ENCODE peak calls at places on chromosomes 12 and 14, in four cellular contexts. B is CD8-positive, alpha-beta T cell; A is brain microvascular endothelial cell; K is PC-3. M is an unnamed sample.

GRCh38 chr14:34227834-34228662 is 234.0 kb downstream of the SPTSSA start:
- DNase-seq in K (peak; percentile 81), A (peak; percentile 56), B (peak; percentile 28), M (peak; percentile 45)

GRCh38 chr14:104294983-104295680 is 156.7 kb downstream of the KIF26A start:
- DNase-seq in K (no peak), A (no peak), B (no peak), M (no peak)

GRCh38 chr12:122988612-122989442 is 8.3 kb downstream of the ARL6IP4 start:
- DNase-seq in A (no peak), K (no peak), B (no peak), M (no peak)

GRCh38 chr12:8996682-8997405 is 7.5 kb downstream of the KLRG1 start:
- DNase-seq in K (no peak), B (peak; percentile 8), A (peak; percentile 46), M (no peak)

GRCh38 chr12:32302218-32302826 is 97.0 kb upstream of the FGD4 start:
- DNase-seq in B (no peak), K (peak; percentile 58), A (no peak), M (no peak)

GRCh38 chr12:109131522-109132050 is 15.2 kb downstream of the ACACB start:
- DNase-seq in A (no peak), K (no peak), B (no peak), M (no peak)

GRCh38 chr12:89469361-89469760 is 55.2 kb downstream of the GALNT4 start:
- DNase-seq in K (peak; percentile 70), A (peak; percentile 66), B (peak; percentile 7), M (no peak)

GRCh38 chr12:45259732-45260480 is 44.0 kb downstream of the ANO6 start:
- DNase-seq in K (peak; percentile 25), A (peak; percentile 21), B (no peak), M (no peak)

GRCh38 chr14:29717906-29718305 is 209.7 kb downstream of the PRKD1 start:
- DNase-seq in A (no peak), B (no peak), K (no peak), M (no peak)

GRCh38 chr14:104931771-104932675 is 7.3 kb downstream of the PLD4 start:
- DNase-seq in A (no peak), B (no peak), K (no peak), M (no peak)

GRCh38 chr14:36441283-36441682 is 78.7 kb downstream of the NKX2-1 start:
- DNase-seq in K (no peak), B (no peak), A (no peak), M (no peak)

GRCh38 chr14:60101801-60102200 is 10.1 kb downstream of the PCNX4 start:
- DNase-seq in B (no peak), A (no peak), K (no peak), M (no peak)

GRCh38 chr12:13173537-13173936 is 23.0 kb upstream of the EMP1 start:
- DNase-seq in A (peak; percentile 93), B (no peak), K (peak; percentile 75), M (no peak)

GRCh38 chr12:92593734-92594402 is 108.9 kb upstream of the PLEKHG7 start:
- DNase-seq in B (peak; percentile 66), K (peak; percentile 93), A (peak; percentile 98), M (peak; percentile 82)

GRCh38 chr12:56877195-56878009 is 56.8 kb downstream of the SDR9C7 start:
- DNase-seq in K (no peak), B (no peak), A (no peak), M (no peak)

GRCh38 chr12:30902606-30903005 is 23.9 kb upstream of the TSPAN11 start:
- DNase-seq in B (no peak), A (no peak), K (no peak), M (no peak)

GRCh38 chr12:45338272-45338671 is 122.4 kb downstream of the ANO6 start:
- DNase-seq in A (no peak), B (no peak), K (no peak), M (no peak)

GRCh38 chr12:12333407-12333831 is 16.6 kb downstream of the MANSC1 start:
- DNase-seq in A (peak; percentile 35), B (no peak), K (peak; percentile 85), M (no peak)

GRCh38 chr12:49809369-49810158 is 18.6 kb downstream of the NCKAP5L start:
- DNase-seq in A (no peak), B (no peak), K (no peak), M (no peak)

GRCh38 chr14:104290058-104290667 is 151.8 kb downstream of the KIF26A start:
- DNase-seq in K (no peak), B (no peak), A (no peak), M (no peak)

GRCh38 chr12:116924558-116925453 is 14.1 kb downstream of the FBXW8 start:
- DNase-seq in A (peak; percentile 84), K (peak; percentile 97), B (peak; percentile 28), M (peak; percentile 41)

GRCh38 chr14:70162353-70162752 is 26.4 kb downstream of the SLC8A3 start:
- DNase-seq in B (no peak), K (no peak), A (no peak), M (no peak)

GRCh38 chr12:70507442-70507841 is 129.8 kb downstream of the PTPRB start:
- DNase-seq in B (no peak), A (peak; percentile 45), K (no peak), M (no peak)
- H3K27ac ChIP-seq in B (no peak overlapping the region), A (peak overlapping the region; percentile 36), K (no peak overlapping the region), M (no peak overlapping the region)

GRCh38 chr14:101072945-101073597 is 169.5 kb upstream of the RTL1 start:
- DNase-seq in K (peak; percentile 99), B (no peak), A (peak; percentile 98), M (no peak)
- H3K27me3 ChIP-seq in K (no peaks in the 10 kb centered on the region), B (peaks cover 7% of the 10 kb centered on the region), A (no peaks in the 10 kb centered on the region), M (peaks cover 36% of the 10 kb centered on the region)

DNA sequence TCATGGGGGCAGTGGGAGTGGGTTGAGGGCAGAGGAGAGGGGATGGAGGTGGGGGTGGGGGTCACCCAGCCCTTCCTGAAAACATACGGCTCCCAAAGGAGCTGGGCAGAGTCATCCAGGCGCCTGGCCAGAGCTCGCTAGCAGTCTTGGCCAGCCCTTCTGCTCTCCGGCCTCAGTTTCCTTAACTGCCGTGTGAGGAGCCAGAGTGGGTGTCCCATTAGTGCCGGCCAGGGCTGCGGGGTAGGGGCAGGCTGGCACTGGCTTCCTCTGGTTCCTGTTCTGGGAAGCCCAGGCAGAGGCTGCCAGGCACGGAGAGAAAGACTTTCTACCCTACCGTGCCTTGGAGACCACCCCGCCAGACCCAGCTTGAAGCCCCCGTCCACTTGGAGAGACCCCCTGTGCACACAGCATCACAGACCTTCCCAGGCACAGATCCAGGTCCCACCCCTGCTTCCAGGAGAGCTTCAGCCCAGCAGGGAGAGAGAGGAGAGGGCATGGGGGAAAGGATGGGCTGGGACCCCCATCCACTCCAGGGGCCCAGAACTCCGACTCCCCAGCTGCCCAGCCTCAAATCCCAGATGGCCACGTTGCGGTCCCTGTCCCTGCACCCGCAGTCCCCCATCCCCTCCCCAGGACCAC is 93.3 kb downstream of the RFLNA start:
- DNase-seq in B (no peak), A (no peak), K (no peak), M (no peak)
- H3K27ac ChIP-seq in B (no peak overlapping the region), A (peak overlapping the region; percentile 86), K (peak overlapping the region; percentile 72), M (no peak overlapping the region)

GRCh38 chr14:76133103-76133502 is 18.6 kb upstream of the GPATCH2L start:
- DNase-seq in K (peak; percentile 56), A (peak; percentile 19), B (no peak), M (no peak)
- H3K27me3 ChIP-seq in K (peaks cover 68% of the 10 kb centered on the region), A (peaks cover 16% of the 10 kb centered on the region), B (peaks cover 11% of the 10 kb centered on the region), M (peaks cover 65% of the 10 kb centered on the region)

GRCh38 chr12:3132636-3133409 is 55.6 kb downstream of the TSPAN9 start:
- DNase-seq in A (peak; percentile 60), K (no peak), B (no peak), M (no peak)
- H3K27ac ChIP-seq in A (no peak overlapping the region), K (no peak overlapping the region), B (no peak overlapping the region), M (no peak overlapping the region)

DNA sequence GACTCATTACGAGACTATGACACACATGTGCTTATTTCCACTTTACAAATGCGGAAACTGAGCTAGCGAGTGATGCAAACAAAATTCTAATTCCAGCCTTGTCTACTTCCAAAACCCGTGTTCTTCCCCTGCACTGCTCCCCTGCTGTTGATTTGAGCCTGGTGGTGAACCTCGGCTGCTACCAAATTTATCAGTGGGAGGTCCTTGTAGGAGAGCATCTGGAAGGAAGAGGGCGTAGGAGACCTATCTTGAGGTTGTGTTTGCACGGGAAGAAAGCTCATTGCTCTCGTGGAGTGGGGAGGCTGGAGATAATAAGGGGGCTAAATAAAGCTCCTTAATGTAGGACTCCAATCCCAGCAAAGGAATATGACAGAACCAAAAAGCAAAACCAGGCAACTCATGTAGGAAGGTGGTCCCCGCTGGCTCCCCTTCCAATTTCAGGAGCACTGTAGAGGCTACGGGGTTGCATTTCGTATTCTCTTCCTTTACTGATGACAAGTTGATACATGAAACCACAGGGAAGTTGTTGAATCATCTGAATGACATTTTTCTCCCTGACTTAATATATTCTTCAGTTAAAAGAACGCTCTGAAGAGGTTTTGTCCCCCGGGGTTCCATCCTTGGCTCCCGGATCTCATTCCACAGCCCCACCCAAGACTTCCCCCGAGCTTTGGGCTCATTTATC is 52.6 kb downstream of the FZD10 start:
- DNase-seq in A (no peak), K (no peak), B (no peak), M (no peak)
- H3K27me3 ChIP-seq in A (no peaks in the 10 kb centered on the region), K (peaks cover 4% of the 10 kb centered on the region), B (no peaks in the 10 kb centered on the region), M (no peaks in the 10 kb centered on the region)

GRCh38 chr14:56195219-56195618 is 77.0 kb downstream of the PELI2 start:
- DNase-seq in A (no peak), B (no peak), K (no peak), M (no peak)

GRCh38 chr14:56197150-56197549 is 78.9 kb downstream of the PELI2 start:
- DNase-seq in A (no peak), K (no peak), B (no peak), M (no peak)

GRCh38 chr14:56198438-56198837 is 80.2 kb downstream of the PELI2 start:
- DNase-seq in A (no peak), B (no peak), K (no peak), M (no peak)

GRCh38 chr14:56195727-56196126 is 77.5 kb downstream of the PELI2 start:
- DNase-seq in K (peak; percentile 61), A (no peak), B (no peak), M (peak; percentile 13)

GRCh38 chr14:56196274-56196673 is 78.1 kb downstream of the PELI2 start:
- DNase-seq in K (no peak), A (no peak), B (no peak), M (no peak)
- H3K27ac ChIP-seq in K (no peak overlapping the region), A (peak overlapping the region; percentile 30), B (no peak overlapping the region), M (no peak overlapping the region)

GRCh38 chr12:132377147-132377546 is 47.8 kb upstream of the GALNT9 start:
- DNase-seq in B (no peak), K (no peak), A (no peak), M (no peak)

GRCh38 chr12:132374821-132375445 is 45.5 kb upstream of the GALNT9 start:
- DNase-seq in K (no peak), B (no peak), A (no peak), M (no peak)

GRCh38 chr12:132373967-132374820 is 44.8 kb upstream of the GALNT9 start:
- DNase-seq in A (no peak), K (no peak), B (no peak), M (no peak)

GRCh38 chr12:132376464-132376830 is 47.1 kb upstream of the GALNT9 start:
- DNase-seq in B (no peak), A (no peak), K (no peak), M (no peak)

GRCh38 chr12:132375747-132376463 is 46.5 kb upstream of the GALNT9 start:
- DNase-seq in B (no peak), K (no peak), A (no peak), M (no peak)
- H3K27me3 ChIP-seq in B (peaks cover 15% of the 10 kb centered on the region), K (peaks cover 85% of the 10 kb centered on the region), A (peaks cover 39% of the 10 kb centered on the region), M (peaks cover 71% of the 10 kb centered on the region)

GRCh38 chr12:14771651-14772137 is 31.6 kb downstream of the WBP11 start:
- DNase-seq in K (no peak), A (no peak), B (peak; percentile 29), M (peak; percentile 63)
- H3K27ac ChIP-seq in K (peak overlapping the region; percentile 74), A (no peak overlapping the region), B (peak overlapping the region; percentile 99), M (peak overlapping the region; percentile 99)